ENCODE peak calls at places on chromosome 2, in six cellular contexts. Q is AG08396, V is heart left ventricle, R is left lobe of liver, S is foreskin fibroblast, Y is COLO829. E is an unnamed sample.
A peak's percentile ranks its signal among the peaks of the same experiment; 100 is the strongest.

GRCh38 chr2:141379965-141380624 is 750.7 kb downstream of the LRP1B start:
- DNase-seq in S (no peak), R (no peak), V (no peak), Q (no peak), Y (no peak), E (no peak)

GRCh38 chr2:9770308-9771100 is 72.8 kb upstream of the TAF1B start:
- DNase-seq in R (no peak), Q (peak; percentile 80), S (peak; percentile 81), Y (peak; percentile 69), V (peak; percentile 75), E (peak; percentile 75)

GRCh38 chr2:3205845-3206244 is 171.8 kb downstream of the EIPR1 start:
- DNase-seq in Y (no peak), Q (no peak), V (no peak), R (no peak), S (no peak), E (no peak)

GRCh38 chr2:39464867-39465266 is 27.8 kb upstream of the MAP4K3 start:
- DNase-seq in Q (no peak), R (no peak), S (no peak), V (no peak), Y (no peak), E (no peak)

GRCh38 chr2:99977947-99978346 is 164.4 kb downstream of the AFF3 start:
- DNase-seq in V (no peak), Q (no peak), R (no peak), S (no peak), Y (no peak), E (no peak)

GRCh38 chr2:217325810-217326209 is 465.9 kb upstream of the TNP1 start:
- DNase-seq in V (no peak), Q (no peak), Y (no peak), S (no peak), R (no peak), E (no peak)

GRCh38 chr2:160486341-160486740 is 7.3 kb downstream of the RBMS1 start:
- DNase-seq in Y (no peak), S (no peak), Q (no peak), V (no peak), R (no peak), E (peak; percentile 25)

GRCh38 chr2:65409045-65409444 is 23.4 kb downstream of the SPRED2 start:
- DNase-seq in R (no peak), S (no peak), Q (no peak), V (no peak), Y (no peak), E (no peak)

GRCh38 chr2:150513647-150514046 is 26.2 kb upstream of the RND3 start:
- DNase-seq in Y (no peak), Q (no peak), V (no peak), R (no peak), S (peak; percentile 57), E (no peak)

E was measured in left ventricle myocardium superior.